ENCODE peak calls at places on chromosomes 3 and 15, in eight cellular contexts. U is GM03348; X is stimulated activated CD4-positive, alpha-beta T cell treated with anti-CD3 and anti-CD28 coated beads, TNF-alpha, amount 100 ng/mL, for 4 hours; O is head of caudate nucleus; R is fibroblast of pulmonary artery; B is psoas muscle; L is ELR; N is GM06990. F is an unnamed sample.

GRCh38 chr3:17808994-17809393 is 66.6 kb upstream of the TBC1D5 start:
- DNase-seq in N (no peak), L (peak), B (no peak), R (peak), X (no peak), U (no peak), O (no peak), F (no peak)

GRCh38 chr3:56192001-56192400 is 276.3 kb downstream of the ERC2 start:
- DNase-seq in N (no peak), O (no peak), B (no peak), L (no peak), R (no peak), X (no peak), U (no peak), F (no peak)

GRCh38 chr3:187811580-187812250 is 66.4 kb upstream of the BCL6 start:
- DNase-seq in R (peak), O (no peak), B (no peak), L (peak), X (no peak), U (peak), N (no peak), F (peak)

GRCh38 chr3:98886525-98886924 is 15.0 kb downstream of the DCBLD2 start:
- DNase-seq in X (no peak), L (peak), U (no peak), B (no peak), N (no peak), O (no peak), R (no peak), F (no peak)

GRCh38 chr3:108438542-108438941 is 71.9 kb downstream of the MYH15 start:
- DNase-seq in N (no peak), O (no peak), L (no peak), B (no peak), R (no peak), U (no peak), X (no peak), F (no peak)

GRCh38 chr15:89381888-89382287 is 47.3 kb upstream of the POLG start:
- DNase-seq in L (no peak), N (no peak), R (no peak), O (no peak), X (no peak), B (no peak), U (no peak), F (no peak)

GRCh38 chr3:127803619-127804018 is 18.7 kb downstream of the MGLL start:
- DNase-seq in B (no peak), N (no peak), L (peak), X (no peak), O (no peak), R (peak), U (peak), F (peak)

GRCh38 chr15:26771168-26771916 is 1.5 kb downstream of the GABRB3 start:
- DNase-seq in N (no peak), R (no peak), U (peak), B (peak), O (no peak), X (no peak), L (no peak), F (no peak)

GRCh38 chr3:164521139-164521538 is 557.2 kb downstream of the SI start:
- DNase-seq in N (no peak), O (no peak), L (no peak), B (no peak), X (no peak), U (no peak), R (no peak), F (no peak)

GRCh38 chr15:31307270-31308184 is 19.1 kb upstream of the KLF13 start:
- DNase-seq in N (no peak), X (no peak), O (no peak), B (no peak), R (no peak), L (no peak), U (no peak), F (no peak)

F was measured in HS-5.